ENCODE peak calls at places on chromosome 22, in five cellular contexts. X, N, U, Q and L are unnamed samples.

GRCh38 chr22:50025993-50026392 is 13.4 kb upstream of the IL17REL start:
- DNase-seq in X (no peak), N (no peak), U (no peak), Q (no peak), L (no peak)

GRCh38 chr22:21867528-21868266 is at the start of gene MAPK1:
- DNase-seq in X (peak), N (peak), U (peak), Q (peak), L (peak)

GRCh38 chr22:50702821-50703725 is 30.4 kb downstream of the SHANK3 start:
- DNase-seq in X (no peak), N (no peak), U (no peak), Q (no peak), L (no peak)

GRCh38 chr22:33807465-33807864 is 112.8 kb downstream of the LARGE1 start:
- DNase-seq in X (no peak), N (no peak), U (no peak), Q (no peak), L (no peak)

GRCh38 chr22:39254789-39255298 is 10.1 kb upstream of the PDGFB start:
- DNase-seq in X (peak), N (peak), U (peak), Q (no peak), L (peak)

GRCh38 chr22:39171623-39172264 is 19.3 kb upstream of the CBX7 start:
- DNase-seq in X (no peak), N (no peak), U (no peak), Q (no peak), L (no peak)

GRCh38 chr22:44956835-44957234 is 53.0 kb downstream of the PHF21B start:
- DNase-seq in X (no peak), N (no peak), U (no peak), Q (no peak), L (no peak)

GRCh38 chr22:22881116-22882032 is 6.2 kb upstream of the IGLL5 start:
- DNase-seq in X (no peak), N (no peak), U (no peak), Q (no peak), L (no peak)

GRCh38 chr22:43948836-43949235 is 6.4 kb upstream of the SAMM50 start:
- DNase-seq in X (no peak), N (no peak), U (no peak), Q (no peak), L (no peak)

GRCh38 chr22:20885557-20886323 is 26.9 kb downstream of the SNAP29 start:
- DNase-seq in X (peak), N (peak), U (no peak), Q (peak), L (peak)

GRCh38 chr22:48102581-48102980 is 1340.1 kb downstream of the TBC1D22A start:
- DNase-seq in X (no peak), N (no peak), U (no peak), Q (no peak), L (no peak)

GRCh38 chr22:38697055-38697980 is 3.4 kb downstream of the JOSD1 start:
- DNase-seq in X (no peak), N (peak), U (no peak), Q (peak), L (no peak)

GRCh38 chr22:46010177-46010867 is 33.4 kb upstream of the WNT7B start:
- DNase-seq in X (no peak), N (no peak), U (no peak), Q (no peak), L (no peak)

GRCh38 chr22:41762980-41763779 is 37.3 kb upstream of the CCDC134 start:
- DNase-seq in X (no peak), N (peak), U (no peak), Q (peak), L (no peak)

GRCh38 chr22:31278643-31279326 is 13.5 kb downstream of the PIK3IP1 start:
- DNase-seq in X (no peak), N (no peak), U (no peak), Q (no peak), L (no peak)

GRCh38 chr22:17884084-17884483 is 109.8 kb upstream of the BID start:
- DNase-seq in X (no peak), N (no peak), U (no peak), Q (no peak), L (no peak)

GRCh38 chr22:17483670-17484372 is 79.5 kb upstream of the SLC25A18 start:
- DNase-seq in X (no peak), N (no peak), U (no peak), Q (no peak), L (no peak)

DNA sequence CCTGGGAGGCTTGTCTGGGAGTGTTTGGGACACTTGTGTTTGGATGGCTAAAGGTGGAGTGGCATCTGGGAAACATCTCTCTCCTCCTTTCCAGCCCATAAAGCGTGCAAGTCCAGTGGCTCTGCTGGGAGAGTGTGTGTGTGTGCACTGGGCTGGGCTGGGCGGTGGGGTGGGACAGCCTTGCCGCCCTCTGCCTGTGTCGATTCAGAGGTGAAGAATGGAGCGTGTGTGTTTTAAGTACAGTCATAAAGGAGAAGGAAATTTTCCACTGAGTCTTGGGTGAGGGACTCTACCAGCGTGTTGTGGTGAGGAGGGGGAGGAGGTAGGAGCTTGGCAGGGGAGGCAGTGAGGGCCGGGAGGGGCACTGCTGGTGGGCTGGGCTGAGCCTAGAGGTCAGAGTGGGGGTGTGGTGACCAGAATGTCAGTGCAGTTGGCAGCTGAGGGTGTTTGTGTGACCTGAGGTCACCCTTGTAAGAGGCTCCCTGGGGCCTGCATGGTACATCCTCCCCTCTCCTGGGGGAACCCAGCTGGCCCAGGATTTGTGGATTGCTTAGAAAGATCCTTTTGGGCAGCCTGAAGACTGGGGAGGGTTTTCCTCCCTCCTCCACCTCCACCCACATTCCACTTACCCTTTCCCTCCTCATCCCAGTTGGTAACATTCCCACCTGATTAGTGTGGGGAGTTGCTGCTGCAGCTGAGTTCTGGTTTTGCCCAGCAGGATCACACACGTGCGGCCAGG is 1.7 kb downstream of the TIMP3 start:
- DNase-seq in X (no peak), N (no peak), U (no peak), Q (no peak), L (no peak)
- TF ChIP-seq POLR2AphosphoS5 in X (no peak), N (no peak), U (no peak), Q (no peak), L (no peak)

GRCh38 chr22:25942989-25943411 is 201.0 kb downstream of the MYO18B start:
- DNase-seq in X (no peak), N (no peak), U (no peak), Q (no peak), L (no peak)
- TF ChIP-seq TAF1 in X (no peak), N (no peak), U (no peak), Q (no peak), L (no peak)

DNA sequence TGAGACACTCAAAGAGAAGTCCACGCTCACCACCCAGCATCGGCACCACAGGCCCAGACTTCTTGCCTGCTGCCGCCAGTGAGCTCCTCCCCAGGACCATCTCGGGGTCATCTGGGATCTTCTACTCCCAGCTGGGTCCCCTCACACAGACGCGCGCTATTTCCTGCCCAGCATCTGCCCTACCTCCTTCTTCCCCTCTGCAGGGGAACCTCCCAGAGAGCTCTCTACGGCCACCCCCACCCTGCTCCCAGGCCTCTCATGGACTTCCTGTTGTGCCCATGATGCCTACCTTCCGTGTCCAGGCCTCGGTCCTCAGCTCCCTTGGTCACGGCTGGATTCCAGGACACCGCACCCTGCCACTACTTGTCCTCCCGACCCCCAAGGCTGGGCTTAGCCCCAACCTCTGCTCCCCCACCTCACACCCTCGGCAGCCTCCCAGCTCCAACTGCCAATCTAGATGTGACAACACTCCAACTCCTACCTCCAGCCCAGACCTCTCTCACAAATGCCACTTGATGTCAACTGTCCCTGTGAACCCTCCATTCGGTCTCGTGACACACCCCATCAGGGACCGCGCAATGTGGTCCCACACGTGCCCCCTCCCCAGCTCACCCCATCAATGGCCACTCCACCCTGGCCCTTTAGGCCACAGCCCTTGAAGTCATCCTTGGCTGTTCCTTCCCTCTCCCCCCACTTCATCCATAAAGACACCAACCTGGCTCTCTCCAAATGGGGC is 45.3 kb downstream of the SGSM3 start:
- DNase-seq in X (peak), N (no peak), U (no peak), Q (no peak), L (peak)
- TF ChIP-seq POLR2AphosphoS5 in X (no peak), N (no peak), U (no peak), Q (no peak), L (no peak)

DNA sequence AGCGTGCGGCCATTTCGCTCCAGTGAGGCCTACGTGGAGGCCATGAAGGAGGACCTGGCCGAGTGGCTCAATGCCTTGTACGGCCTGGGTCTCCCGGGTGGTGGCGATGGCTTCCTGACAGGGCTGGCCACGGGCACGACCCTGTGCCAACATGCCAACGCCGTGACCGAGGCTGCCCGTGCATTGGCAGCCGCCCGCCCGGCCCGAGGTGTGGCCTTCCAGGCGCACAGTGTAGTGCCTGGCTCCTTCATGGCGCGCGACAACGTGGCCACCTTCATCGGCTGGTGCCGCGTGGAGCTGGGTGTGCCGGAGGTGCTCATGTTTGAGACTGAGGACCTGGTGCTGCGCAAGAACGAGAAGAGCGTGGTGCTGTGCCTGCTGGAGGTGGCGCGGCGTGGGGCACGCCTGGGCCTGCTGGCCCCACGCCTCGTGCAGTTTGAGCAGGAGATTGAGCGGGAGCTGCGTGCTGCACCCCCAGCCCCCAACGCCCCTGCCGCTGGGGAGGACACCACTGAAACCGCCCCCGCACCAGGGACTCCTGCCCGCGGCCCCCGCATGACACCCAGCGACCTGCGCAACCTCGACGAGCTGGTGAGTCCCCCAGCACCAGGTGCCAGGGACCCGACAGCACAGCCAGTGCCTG is 1.8 kb downstream of the GAS2L1 start:
- DNase-seq in X (no peak), N (no peak), U (no peak), Q (no peak), L (no peak)
- TF ChIP-seq TAF1 in X (no peak), N (no peak), U (no peak), Q (no peak), L (no peak)

GRCh38 chr22:37270928-37271650 is 11.2 kb upstream of the CYTH4 start:
- DNase-seq in X (no peak), N (no peak), U (no peak), Q (no peak), L (no peak)
- TF ChIP-seq POLR2AphosphoS5 in X (no peak), N (no peak), U (no peak), Q (no peak), L (no peak)

GRCh38 chr22:40679964-40680818 is 907 bp downstream of the MCHR1 start:
- DNase-seq in X (no peak), N (no peak), U (no peak), Q (no peak), L (no peak)

GRCh38 chr22:40680819-40681183 is 1.5 kb downstream of the MCHR1 start:
- DNase-seq in X (no peak), N (no peak), U (no peak), Q (no peak), L (no peak)

GRCh38 chr22:40678493-40679248 is 613 bp upstream of the MCHR1 start:
- DNase-seq in X (no peak), N (no peak), U (no peak), Q (peak), L (no peak)

GRCh38 chr22:40681451-40681850 is 2.2 kb downstream of the MCHR1 start:
- DNase-seq in X (no peak), N (no peak), U (no peak), Q (no peak), L (no peak)

GRCh38 chr22:40679249-40679963 is at the start of gene MCHR1:
- DNase-seq in X (no peak), N (no peak), U (no peak), Q (no peak), L (no peak)
- TF ChIP-seq TAF1 in X (no peak), N (no peak), U (no peak), Q (no peak), L (no peak)